ENCODE peak calls at places on chromosome 17, in four cellular contexts. A, T, X and N are unnamed samples.

GRCh38 chr17:73742915-73743314 is 98.7 kb upstream of the SDK2 start:
- DNase-seq in A (no peak), T (no peak), X (no peak), N (no peak)

GRCh38 chr17:61397086-61397842 is 2.4 kb upstream of the TBX2 start:
- DNase-seq in A (no peak), T (no peak), X (no peak), N (peak; percentile 51)

GRCh38 chr17:65678534-65678933 is 117.1 kb upstream of the AXIN2 start:
- DNase-seq in A (no peak), T (no peak), X (no peak), N (no peak)

GRCh38 chr17:82449136-82449882 is 1.2 kb downstream of the CYBC1 start:
- DNase-seq in A (peak; percentile 65), T (no peak), X (no peak), N (no peak)

GRCh38 chr17:20890338-20890737 is 152.5 kb downstream of the USP22 start:
- DNase-seq in A (no peak), T (no peak), X (no peak), N (no peak)

GRCh38 chr17:9928601-9929341 is 23.7 kb upstream of the RCVRN start:
- DNase-seq in A (no peak), T (peak; percentile 12), X (peak; percentile 52), N (peak; percentile 50)

GRCh38 chr17:2709173-2709661 is 2.3 kb downstream of the CLUH start:
- DNase-seq in A (peak; percentile 23), T (no peak), X (no peak), N (no peak)

GRCh38 chr17:5826384-5826783 is 242.1 kb upstream of the NLRP1 start:
- DNase-seq in A (no peak), T (no peak), X (no peak), N (no peak)

GRCh38 chr17:7041607-7042506 is 2.0 kb downstream of the SLC16A11 start:
- DNase-seq in A (no peak), T (no peak), X (no peak), N (no peak)

GRCh38 chr17:29393451-29393850 is 3.3 kb downstream of the TAOK1 start:
- DNase-seq in A (no peak), T (no peak), X (no peak), N (no peak)

GRCh38 chr17:57021226-57021940 is 43.5 kb downstream of the SCPEP1 start:
- DNase-seq in A (no peak), T (no peak), X (no peak), N (no peak)
- TF ChIP-seq FOXK2 in A (no peak), T (no peak), X (no peak), N (no peak)

GRCh38 chr17:80189611-80190010 is 19.8 kb downstream of the CARD14 start:
- DNase-seq in A (no peak), T (no peak), X (no peak), N (no peak)

GRCh38 chr17:80191192-80191591 is 21.4 kb downstream of the CARD14 start:
- DNase-seq in A (no peak), T (no peak), X (no peak), N (no peak)

GRCh38 chr17:80190716-80191115 is 20.9 kb downstream of the CARD14 start:
- DNase-seq in A (no peak), T (no peak), X (no peak), N (no peak)

GRCh38 chr17:80191720-80192265 is 22.0 kb downstream of the CARD14 start:
- DNase-seq in A (no peak), T (no peak), X (no peak), N (no peak)

DNA sequence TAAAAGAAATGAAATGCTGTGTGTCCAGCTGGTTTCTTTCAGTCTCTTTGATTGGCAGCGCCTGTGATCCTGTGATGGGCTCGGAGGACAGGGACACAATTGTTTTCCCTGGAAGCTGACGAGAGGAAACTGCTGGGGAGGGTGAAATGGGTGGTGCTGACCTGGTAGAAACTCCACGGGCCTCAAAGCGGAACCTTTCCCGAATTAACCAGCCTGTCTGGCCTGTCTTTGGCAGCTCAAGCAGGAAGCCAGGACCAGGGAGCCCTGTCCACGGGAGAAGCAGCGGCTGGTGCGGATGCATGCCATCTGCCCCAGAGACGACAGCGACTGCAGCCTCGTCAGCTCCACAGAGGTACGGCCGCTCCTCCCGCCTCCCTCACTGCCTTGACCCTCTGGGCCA is 22.4 kb downstream of the CARD14 start:
- DNase-seq in A (no peak), T (no peak), X (peak; percentile 53), N (no peak)
- TF ChIP-seq SP1 in A (no peak), T (no peak), X (no peak), N (no peak)

GRCh38 chr17:38533241-38533640 is 72.5 kb downstream of the SRCIN1 start:
- DNase-seq in A (no peak), T (no peak), X (no peak), N (no peak)
- TF ChIP-seq BHLHE40 in A (no peak), T (no peak), X (no peak), N (no peak)

GRCh38 chr17:16934133-16934795 is 37.7 kb downstream of the TNFRSF13B start:
- DNase-seq in A (no peak), T (no peak), X (no peak), N (no peak)
- TF ChIP-seq FOXK2 in A (no peak), T (no peak), X (no peak), N (no peak)

DNA sequence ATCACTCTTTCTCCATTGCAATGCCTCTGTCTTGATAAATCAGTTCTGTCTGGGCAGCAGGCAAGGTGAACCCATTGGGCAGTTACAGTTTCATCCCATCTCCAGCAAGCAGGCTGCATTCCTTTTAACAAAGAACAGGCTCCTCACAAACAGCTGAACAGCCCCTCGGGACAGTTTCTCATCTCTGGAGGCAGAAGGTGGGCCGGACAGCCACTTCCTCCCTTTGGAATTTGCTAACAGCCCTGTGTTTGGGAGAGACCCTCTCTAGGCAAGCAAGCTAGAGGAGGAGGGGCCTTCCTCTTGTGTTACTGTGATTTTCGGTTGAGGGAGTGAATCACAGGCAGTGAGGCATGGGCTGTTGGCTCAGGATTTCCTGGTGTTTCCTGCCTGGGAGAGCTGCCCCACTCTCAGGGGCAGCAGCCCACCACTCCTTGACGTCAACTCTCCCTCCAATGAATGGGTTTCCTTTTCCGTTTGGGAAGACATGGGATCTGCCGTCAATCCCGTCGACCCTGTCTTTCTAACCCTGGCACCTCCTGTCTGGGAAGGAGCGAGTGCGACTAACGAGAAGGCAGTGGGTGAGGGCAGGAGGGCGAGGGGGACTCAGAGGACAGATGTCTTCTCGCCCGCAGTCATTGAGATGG is 3.7 kb upstream of the PGS1 start:
- DNase-seq in A (no peak), T (no peak), X (no peak), N (no peak)
- TF ChIP-seq SP1 in A (no peak), T (no peak), X (no peak), N (no peak)